ENCODE peak calls at places on chromosomes 4 and X, in ten cellular contexts. V, B, C, S, W, N, J, G, Q and A are unnamed samples.

GRCh38 chr4:108903464-108904221 is 140.8 kb upstream of the ETNPPL start:
- DNase-seq in V (no peak), B (no peak), C (no peak), S (no peak), W (no peak), N (no peak), J (no peak), G (no peak), Q (no peak), A (no peak)

GRCh38 chrX:48737213-48737938 is 24.2 kb upstream of the GLOD5 start:
- DNase-seq in V (peak; percentile 96), B (peak; percentile 84), C (peak; percentile 93), S (peak; percentile 97), W (peak; percentile 90), N (peak; percentile 87), J (peak; percentile 95), G (peak; percentile 93), Q (peak; percentile 93), A (peak; percentile 92)

GRCh38 chrX:53362439-53362838 is 60.0 kb downstream of the SMC1A start:
- DNase-seq in V (no peak), B (no peak), C (no peak), S (no peak), W (no peak), N (no peak), J (no peak), G (no peak), Q (no peak), A (no peak)

GRCh38 chr4:88796545-88796944 is 98.9 kb upstream of the NAP1L5 start:
- DNase-seq in V (no peak), B (no peak), C (no peak), S (no peak), W (no peak), N (no peak), J (no peak), G (no peak), Q (no peak), A (no peak)

GRCh38 chrX:49071877-49072711 is 1.7 kb downstream of the PRAF2 start:
- DNase-seq in V (peak; percentile 84), B (peak; percentile 71), C (peak; percentile 33), S (no peak), W (no peak), N (no peak), J (peak; percentile 64), G (peak; percentile 84), Q (peak; percentile 85), A (no peak)

GRCh38 chr4:138992676-138993075 is 22.9 kb upstream of the NOCT start:
- DNase-seq in V (no peak), B (no peak), C (no peak), S (no peak), W (no peak), N (no peak), J (no peak), G (no peak), Q (no peak), A (no peak)

GRCh38 chr4:177964693-177965168 is 522.5 kb upstream of the AGA start:
- DNase-seq in V (no peak), B (no peak), C (no peak), S (peak; percentile 61), W (no peak), N (no peak), J (no peak), G (no peak), Q (no peak), A (no peak)

GRCh38 chrX:150254909-150255308 is 108.2 kb upstream of the MAMLD1 start:
- DNase-seq in V (no peak), B (no peak), C (no peak), S (no peak), W (no peak), N (peak; percentile 34), J (no peak), G (no peak), Q (no peak), A (no peak)

GRCh38 chr4:31545330-31545729 is 825.2 kb downstream of the PCDH7 start:
- DNase-seq in V (no peak), B (no peak), C (no peak), S (no peak), W (no peak), N (no peak), J (no peak), G (no peak), Q (no peak), A (no peak)

GRCh38 chr4:146051724-146052396 is 113.2 kb upstream of the ZNF827 start:
- DNase-seq in V (no peak), B (no peak), C (peak; percentile 49), S (peak; percentile 39), W (no peak), N (no peak), J (no peak), G (no peak), Q (no peak), A (peak; percentile 50)

GRCh38 chrX:135484636-135485289 is 35.7 kb upstream of the INTS6L start:
- DNase-seq in V (no peak), B (peak; percentile 21), C (peak; percentile 32), S (peak; percentile 55), W (no peak), N (no peak), J (no peak), G (peak; percentile 15), Q (no peak), A (peak; percentile 31)

GRCh38 chr4:40848251-40848650 is 98.5 kb downstream of the NSUN7 start:
- DNase-seq in V (no peak), B (no peak), C (no peak), S (no peak), W (no peak), N (no peak), J (no peak), G (no peak), Q (no peak), A (no peak)

GRCh38 chr4:153520871-153521329 is 54.7 kb downstream of the TMEM131L start:
- DNase-seq in V (no peak), B (no peak), C (no peak), S (no peak), W (no peak), N (no peak), J (no peak), G (no peak), Q (no peak), A (no peak)

GRCh38 chr4:165864228-165864627 is 8.8 kb upstream of the TLL1 start:
- DNase-seq in V (no peak), B (no peak), C (no peak), S (no peak), W (no peak), N (no peak), J (no peak), G (no peak), Q (no peak), A (no peak)

DNA sequence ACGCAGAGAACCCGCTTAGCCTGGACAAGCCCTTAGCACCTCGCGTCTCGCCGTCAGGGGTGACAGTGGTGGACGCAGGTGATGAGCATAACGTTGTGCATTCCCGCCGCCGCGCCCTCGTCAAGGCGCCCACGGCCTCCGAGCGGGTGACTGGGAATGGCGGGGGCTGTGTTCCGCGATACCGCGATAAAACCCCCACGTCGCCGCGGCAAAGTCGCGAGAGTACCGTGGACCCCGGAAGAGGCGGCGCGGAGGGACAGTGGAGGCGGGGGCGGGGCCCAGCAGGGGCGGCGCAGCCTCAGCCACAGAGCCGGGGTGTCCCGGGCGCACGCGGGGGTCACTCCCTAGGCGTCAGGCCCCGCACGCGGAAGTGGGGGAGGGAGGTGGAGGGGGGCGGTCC is 53.8 kb downstream of the ZFYVE28 start:
- DNase-seq in V (peak; percentile 67), B (no peak), C (no peak), S (peak; percentile 47), W (no peak), N (peak; percentile 74), J (peak; percentile 37), G (no peak), Q (peak; percentile 68), A (no peak)
- H3K4me3 ChIP-seq in V (peak overlapping the region; percentile 56), B (no peak overlapping the region), C (peak overlapping the region; percentile 39), S (peak overlapping the region; percentile 65), W (peak overlapping the region; percentile 61), N (peak overlapping the region; percentile 74), J (no peak overlapping the region), G (peak overlapping the region; percentile 45), Q (peak overlapping the region; percentile 62), A (peak overlapping the region; percentile 60)

GRCh38 chrX:112997991-112998390 is 157.4 kb upstream of the AMOT start:
- DNase-seq in V (no peak), B (no peak), C (no peak), S (no peak), W (no peak), N (no peak), J (no peak), G (no peak), Q (no peak), A (no peak)

GRCh38 chrX:113001836-113002235 is 161.2 kb upstream of the AMOT start:
- DNase-seq in V (no peak), B (no peak), C (no peak), S (peak; percentile 5), W (no peak), N (no peak), J (no peak), G (no peak), Q (no peak), A (no peak)
- TF ChIP-seq CTCF in V (no peak), B (peak; percentile 27), C (no peak), S (no peak), W (no peak), N (no peak), J (no peak), G (no peak), Q (no peak), A (no peak)

DNA sequence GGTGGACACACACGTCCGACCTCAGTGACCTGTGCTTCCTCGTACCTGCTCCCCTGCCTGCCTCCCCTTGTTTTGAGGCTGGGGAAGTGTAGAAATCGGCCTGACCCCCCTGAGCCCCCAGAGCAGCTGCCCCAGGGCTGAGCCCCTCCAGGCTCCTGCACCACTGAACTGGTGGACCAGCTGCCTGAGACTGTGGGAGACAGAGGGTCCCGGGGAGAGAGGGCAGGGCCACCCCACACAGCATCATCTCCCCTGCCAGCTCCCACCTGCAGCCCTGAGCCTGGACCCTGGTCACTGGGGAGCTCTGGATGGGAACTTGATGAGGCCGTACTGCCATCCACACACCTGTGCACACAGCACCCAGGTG is 15.0 kb upstream of the NAT8L start:
- DNase-seq in V (no peak), B (no peak), C (no peak), S (no peak), W (peak; percentile 52), N (no peak), J (no peak), G (no peak), Q (no peak), A (no peak)
- H3K4me3 ChIP-seq in V (no peak overlapping the region), B (no peak overlapping the region), C (no peak overlapping the region), S (no peak overlapping the region), W (no peak overlapping the region), N (no peak overlapping the region), J (no peak overlapping the region), G (no peak overlapping the region), Q (no peak overlapping the region), A (no peak overlapping the region)

GRCh38 chrX:7071390-7071789 is 76.1 kb upstream of the STS start:
- DNase-seq in V (no peak), B (no peak), C (no peak), S (no peak), W (no peak), N (no peak), J (no peak), G (no peak), Q (no peak), A (no peak)
- TF ChIP-seq CTCF in V (no peak), B (no peak), C (no peak), S (no peak), W (no peak), N (no peak), J (no peak), G (no peak), Q (no peak), A (no peak)

GRCh38 chrX:100731441-100732281 is at the start of gene SYTL4:
- DNase-seq in V (peak; percentile 63), B (peak; percentile 60), C (no peak), S (peak; percentile 20), W (peak; percentile 71), N (no peak), J (peak; percentile 47), G (peak; percentile 63), Q (peak; percentile 46), A (no peak)
- H3K4me3 ChIP-seq in V (peak within 1 kb of the TSS; percentile 62), B (peak within 1 kb of the TSS; percentile 62), C (peak within 1 kb of the TSS; percentile 66), S (peak within 1 kb of the TSS; percentile 87), W (peak within 1 kb of the TSS; percentile 61), N (no peak within 1 kb of the TSS), J (peak within 1 kb of the TSS; percentile 56), G (peak within 1 kb of the TSS; percentile 68), Q (peak within 1 kb of the TSS; percentile 74), A (peak within 1 kb of the TSS; percentile 70)